ENCODE peak calls at places on chromosomes 3 and 15, in four cellular contexts. Y, K, L and A are unnamed samples.

GRCh38 chr3:29764603-29765254 is 483.9 kb downstream of the RBMS3 start:
- DNase-seq in L (no peak), Y (no peak), K (no peak), A (no peak)

GRCh38 chr15:75640483-75641175 is 605 bp upstream of the IMP3 start:
- DNase-seq in K (peak), L (no peak), Y (peak), A (peak)

GRCh38 chr3:88986834-88987233 is 120.6 kb upstream of the EPHA3 start:
- DNase-seq in K (no peak), Y (no peak), L (no peak), A (no peak)

GRCh38 chr15:42131826-42132806 is 24.3 kb downstream of the PLA2G4F start:
- DNase-seq in Y (no peak), L (no peak), K (peak), A (no peak)

GRCh38 chr3:65889707-65890099 is 149.0 kb downstream of the MAGI1 start:
- DNase-seq in Y (no peak), L (no peak), K (no peak), A (no peak)

GRCh38 chr3:131317667-131318066 is 63.9 kb upstream of the NUDT16 start:
- DNase-seq in Y (no peak), L (no peak), K (no peak), A (no peak)

GRCh38 chr3:183122257-183122932 is 23.1 kb upstream of the MCCC1 start:
- DNase-seq in K (peak), L (no peak), Y (no peak), A (no peak)

GRCh38 chr3:65972765-65973164 is 66.0 kb downstream of the MAGI1 start:
- DNase-seq in K (no peak), Y (no peak), L (no peak), A (no peak)

GRCh38 chr3:185900228-185900627 is 37.6 kb downstream of the TRA2B start:
- DNase-seq in K (no peak), L (no peak), Y (no peak), A (peak)

GRCh38 chr3:174122411-174122810 is 724.9 kb downstream of the NLGN1 start:
- DNase-seq in K (no peak), L (no peak), Y (no peak), A (no peak)

GRCh38 chr3:13655074-13655913 is 106.4 kb downstream of the FBLN2 start:
- DNase-seq in Y (peak), K (peak), L (no peak), A (no peak)

GRCh38 chr3:143443851-143444331 is 324.3 kb downstream of the CHST2 start:
- DNase-seq in Y (no peak), K (no peak), L (no peak), A (peak)

GRCh38 chr3:197286678-197287077 is 11.7 kb downstream of the DLG1 start:
- DNase-seq in L (no peak), Y (no peak), K (no peak), A (no peak)

GRCh38 chr15:74543583-74543982 is 2.6 kb downstream of the ARID3B start:
- DNase-seq in L (no peak), K (no peak), Y (no peak), A (no peak)

GRCh38 chr3:143525408-143525807 is 322.9 kb downstream of the SLC9A9 start:
- DNase-seq in K (no peak), Y (no peak), L (no peak), A (no peak)

GRCh38 chr3:13346481-13347389 is 73.4 kb downstream of the NUP210 start:
- DNase-seq in K (peak), Y (peak), L (no peak), A (no peak)

GRCh38 chr3:38334656-38335055 is 11.9 kb upstream of the XYLB start:
- DNase-seq in Y (no peak), L (no peak), K (no peak), A (no peak)